ENCODE peak calls at places on chromosomes 5 and 9, in four cellular contexts. B is tibial nerve, W is LoVo, L is NCI-H1436 treated with DMSO at 0.1 percent for 48 hours. J is an unnamed sample.

GRCh38 chr9:90906316-90907055 is 104.9 kb downstream of the SYK start:
- DNase-seq in B (no peak), W (no peak), L (no peak), J (no peak)

GRCh38 chr5:176809544-176810083 is 745 bp upstream of the UNC5A start:
- DNase-seq in B (no peak), W (no peak), L (no peak), J (no peak)

GRCh38 chr5:171420429-171421231 is 1.2 kb downstream of the FGF18 start:
- DNase-seq in B (peak; percentile 79), W (no peak), L (no peak), J (peak; percentile 96)

GRCh38 chr9:106897223-106897622 is 34.3 kb downstream of the ZNF462 start:
- DNase-seq in B (no peak), W (no peak), L (no peak), J (no peak)

GRCh38 chr5:134029156-134029555 is 24.4 kb upstream of the VDAC1 start:
- DNase-seq in B (no peak), W (peak; percentile 85), L (no peak), J (no peak)

GRCh38 chr9:134602547-134603362 is 38.8 kb upstream of the COL5A1 start:
- DNase-seq in B (peak; percentile 32), W (no peak), L (no peak), J (peak; percentile 54)

GRCh38 chr5:164627051-164627450 is 1121.6 kb downstream of the MAT2B start:
- DNase-seq in B (no peak), W (no peak), L (no peak), J (no peak)

GRCh38 chr5:123105882-123106281 is 16.8 kb downstream of the PRDM6 start:
- DNase-seq in B (no peak), W (no peak), L (no peak), J (no peak)

GRCh38 chr9:97487107-97487506 is 14.4 kb upstream of the TMOD1 start:
- DNase-seq in B (no peak), W (no peak), L (no peak), J (no peak)

GRCh38 chr5:64637144-64637543 is 53.2 kb upstream of the SHISAL2B start:
- DNase-seq in B (no peak), W (no peak), L (no peak), J (no peak)

GRCh38 chr5:175809531-175810121 is 61.8 kb upstream of the CPLX2 start:
- DNase-seq in B (no peak), W (peak; percentile 75), L (no peak), J (no peak)

GRCh38 chr9:109894921-109895758 is 115.1 kb downstream of the PALM2AKAP2 start:
- DNase-seq in B (no peak), W (no peak), L (no peak), J (peak; percentile 34)

GRCh38 chr9:17462869-17463464 is 115.9 kb upstream of the SH3GL2 start:
- DNase-seq in B (peak; percentile 69), W (peak; percentile 57), L (peak; percentile 5), J (no peak)

GRCh38 chr9:95027914-95028854 is 289.3 kb downstream of the FANCC start:
- DNase-seq in B (no peak), W (no peak), L (no peak), J (no peak)

GRCh38 chr9:77502568-77502967 is 145.6 kb downstream of the GNA14 start:
- DNase-seq in B (no peak), W (no peak), L (no peak), J (no peak)

GRCh38 chr9:35948901-35949318 is 9.0 kb downstream of the OR2S2 start:
- DNase-seq in B (no peak), W (peak; percentile 51), L (no peak), J (no peak)

GRCh38 chr5:42991477-42992034 is 48.6 kb downstream of the ANXA2R start:
- DNase-seq in B (peak; percentile 9), W (no peak), L (no peak), J (no peak)

GRCh38 chr5:126587551-126588390 is 7.2 kb downstream of the ALDH7A1 start:
- DNase-seq in B (no peak), W (no peak), L (no peak), J (no peak)

GRCh38 chr5:56059854-56060253 is 65.1 kb upstream of the IL6ST start:
- DNase-seq in B (no peak), W (no peak), L (no peak), J (no peak)

GRCh38 chr5:100900142-100900795 is 2.8 kb downstream of the ST8SIA4 start:
- DNase-seq in B (peak; percentile 25), W (no peak), L (peak; percentile 22), J (peak; percentile 65)

GRCh38 chr5:181159286-181160143 is 12.1 kb downstream of the OR2V2 start:
- DNase-seq in B (peak; percentile 98), W (peak; percentile 84), L (no peak), J (peak; percentile 91)

GRCh38 chr5:17713301-17713700 is 79.0 kb downstream of the TAF11L14 start:
- DNase-seq in B (no peak), W (no peak), L (no peak), J (no peak)

GRCh38 chr9:134641173-134641985 is at the start of gene COL5A1:
- DNase-seq in B (peak; percentile 82), W (no peak), L (no peak), J (peak; percentile 92)

GRCh38 chr5:612498-613424 is 621 bp downstream of the CEP72 start:
- DNase-seq in B (no peak), W (peak; percentile 18), L (no peak), J (no peak)

GRCh38 chr9:36848946-36849345 is 185.1 kb downstream of the PAX5 start:
- DNase-seq in B (no peak), W (no peak), L (no peak), J (no peak)

GRCh38 chr5:122844136-122844915 is 1.1 kb upstream of the SNX24 start:
- DNase-seq in B (no peak), W (no peak), L (no peak), J (no peak)

GRCh38 chr9:37433754-37434435 is 11.4 kb downstream of the GRHPR start:
- DNase-seq in B (no peak), W (no peak), L (no peak), J (peak; percentile 42)

GRCh38 chr5:116395178-116395577 is 179.4 kb downstream of the SEMA6A start:
- DNase-seq in B (no peak), W (no peak), L (peak; percentile 89), J (no peak)

GRCh38 chr5:7869474-7870136 is 657 bp downstream of the MTRR start:
- DNase-seq in B (no peak), W (no peak), L (no peak), J (no peak)

GRCh38 chr5:111242606-111243005 is 18.4 kb downstream of the CAMK4 start:
- DNase-seq in B (no peak), W (no peak), L (no peak), J (no peak)

GRCh38 chr5:52007230-52007858 is 624.1 kb downstream of the ISL1 start:
- DNase-seq in B (no peak), W (peak; percentile 55), L (peak; percentile 78), J (no peak)

GRCh38 chr5:141992349-141992963 is 20.4 kb downstream of the GNPDA1 start:
- DNase-seq in B (peak; percentile 95), W (peak; percentile 71), L (no peak), J (peak; percentile 54)

GRCh38 chr9:94649100-94649855 is 10.0 kb upstream of the FBP1 start:
- DNase-seq in B (peak; percentile 25), W (peak; percentile 80), L (no peak), J (no peak)

GRCh38 chr9:69385474-69386091 is 60.6 kb downstream of the ENTREP1 start:
- DNase-seq in B (no peak), W (no peak), L (peak; percentile 8), J (no peak)

GRCh38 chr5:150989695-150990094 is 30.7 kb upstream of the GPX3 start:
- DNase-seq in B (no peak), W (no peak), L (no peak), J (no peak)

GRCh38 chr9:132041825-132042224 is 37.8 kb downstream of the MED27 start:
- DNase-seq in B (no peak), W (no peak), L (no peak), J (no peak)

GRCh38 chr9:126497673-126498255 is 116.0 kb upstream of the LMX1B start:
- DNase-seq in B (no peak), W (no peak), L (no peak), J (no peak)

GRCh38 chr9:27467486-27467885 is 56.6 kb upstream of the IFNK start:
- DNase-seq in B (no peak), W (no peak), L (no peak), J (no peak)